ENCODE peak calls at places on chromosomes 6 and 20, in ten cellular contexts. N is aorta; I is small intestine; R is body of pancreas; L is CD8-positive, alpha-beta memory T cell; W is tibial artery; V is adrenal gland; C is heart left ventricle; T is left ventricle myocardium inferior; S is hepatocyte. K is an unnamed sample. For H3K4me1, the result is how much of the 10 kb centered on the place peaks cover.

GRCh38 chr6:134757911-134758361 is 192.0 kb downstream of the ALDH8A1 start:
- DNase-seq in N (no peak), I (peak), R (peak), L (no peak), W (no peak), V (no peak), C (no peak), T (no peak), S (peak), K (no peak)

GRCh38 chr6:126361832-126362231 is 21.9 kb downstream of the CENPW start:
- DNase-seq in N (no peak), I (no peak), R (no peak), L (no peak), W (no peak), V (no peak), C (no peak), T (no peak), S (no peak), K (no peak)

GRCh38 chr6:25150031-25150430 is 129.1 kb upstream of the CARMIL1 start:
- DNase-seq in N (no peak), I (no peak), R (no peak), L (no peak), W (no peak), V (no peak), C (no peak), T (no peak), S (no peak), K (no peak)

GRCh38 chr20:38651154-38651553 is 49.5 kb downstream of the ARHGAP40 start:
- DNase-seq in N (no peak), I (peak), R (no peak), L (no peak), W (no peak), V (no peak), C (no peak), T (no peak), S (no peak), K (no peak)

GRCh38 chr6:34535646-34536045 is 20.5 kb downstream of the SPDEF start:
- DNase-seq in N (no peak), I (no peak), R (no peak), L (no peak), W (no peak), V (no peak), C (no peak), T (no peak), S (no peak), K (no peak)

GRCh38 chr6:128305976-128306375 is 214.4 kb downstream of the PTPRK start:
- DNase-seq in N (no peak), I (no peak), R (no peak), L (no peak), W (no peak), V (no peak), C (no peak), T (no peak), S (no peak), K (no peak)

GRCh38 chr6:122548281-122548680 is 61.9 kb upstream of the PKIB start:
- DNase-seq in N (no peak), I (no peak), R (no peak), L (no peak), W (no peak), V (no peak), C (no peak), T (no peak), S (no peak), K (no peak)

GRCh38 chr6:89731924-89732568 is 87.5 kb downstream of the MDN1 start:
- DNase-seq in N (no peak), I (no peak), R (no peak), L (no peak), W (no peak), V (no peak), C (no peak), T (no peak), S (no peak), K (no peak)

GRCh38 chr20:63693079-63693974 is 3.1 kb upstream of the TNFRSF6B start:
- DNase-seq in N (peak), I (no peak), R (no peak), L (no peak), W (no peak), V (no peak), C (no peak), T (no peak), S (no peak), K (no peak)

GRCh38 chr6:21264288-21264818 is 329.2 kb upstream of the SOX4 start:
- DNase-seq in N (no peak), I (no peak), R (no peak), L (no peak), W (no peak), V (no peak), C (no peak), T (no peak), S (peak), K (no peak)

GRCh38 chr20:33889312-33889711 is 78.2 kb downstream of the CHMP4B start:
- DNase-seq in N (no peak), I (no peak), R (no peak), L (no peak), W (no peak), V (no peak), C (no peak), T (no peak), S (no peak), K (no peak)

GRCh38 chr6:81767163-81768000 is 14.9 kb upstream of the TENT5A start:
- DNase-seq in N (no peak), I (peak), R (no peak), L (no peak), W (no peak), V (no peak), C (no peak), T (no peak), S (no peak), K (no peak)

GRCh38 chr6:144662812-144663211 is 377.7 kb downstream of the UTRN start:
- DNase-seq in N (no peak), I (no peak), R (no peak), L (no peak), W (no peak), V (no peak), C (no peak), T (no peak), S (no peak), K (no peak)

GRCh38 chr6:144660545-144660944 is 375.4 kb downstream of the UTRN start:
- DNase-seq in N (no peak), I (no peak), R (no peak), L (no peak), W (no peak), V (no peak), C (no peak), T (no peak), S (no peak), K (peak)

GRCh38 chr6:144659735-144660246 is 374.7 kb downstream of the UTRN start:
- DNase-seq in N (no peak), I (peak), R (no peak), L (no peak), W (no peak), V (no peak), C (no peak), T (no peak), S (no peak), K (no peak)

GRCh38 chr6:144659202-144659731 is 374.1 kb downstream of the UTRN start:
- DNase-seq in N (no peak), I (peak), R (peak), L (no peak), W (no peak), V (peak), C (no peak), T (no peak), S (peak), K (peak)

DNA sequence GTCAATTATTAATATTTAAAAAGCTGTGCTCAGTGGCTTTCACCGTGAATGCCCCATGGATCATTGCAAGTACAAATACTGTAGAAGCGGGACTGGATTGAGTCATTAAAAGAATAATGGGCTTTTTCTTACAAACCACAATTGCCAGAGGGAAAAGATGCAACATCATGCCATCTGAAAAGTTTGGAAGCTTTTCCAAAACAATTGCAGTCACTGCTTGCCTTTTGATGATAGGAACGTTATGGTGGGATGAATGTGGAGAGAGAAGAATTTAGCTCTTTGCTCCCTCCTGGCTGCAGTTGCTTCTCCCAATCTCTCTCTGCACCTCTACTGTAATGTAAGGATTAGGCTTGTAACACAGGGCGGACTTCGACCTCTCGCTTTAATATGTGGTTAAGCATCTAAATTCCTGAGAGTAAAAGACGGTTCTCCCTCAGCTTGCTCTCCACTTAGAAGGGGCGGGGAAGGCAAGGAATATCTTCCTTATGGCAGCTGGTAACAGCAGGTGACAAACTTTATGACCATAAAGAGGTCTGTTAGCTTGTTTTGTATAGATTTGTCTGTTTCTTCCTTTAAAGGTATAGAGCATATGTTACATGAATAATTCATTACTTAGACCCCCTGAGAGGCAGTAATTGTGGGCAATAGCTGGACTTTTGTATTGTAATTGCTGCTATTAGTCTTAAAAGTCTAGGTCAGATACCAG is 376.1 kb downstream of the UTRN start:
- DNase-seq in N (no peak), I (peak), R (no peak), L (no peak), W (no peak), V (no peak), C (no peak), T (no peak), S (peak), K (no peak)
- H3K4me3 ChIP-seq in N (no peak), I (no peak), R (no peak), L (no peak), W (no peak), V (no peak), C (no peak), T (no peak), S (peak), K (no peak)

GRCh38 chr6:157211603-157212455 is 111.5 kb downstream of the TMEM242 start:
- DNase-seq in N (no peak), I (no peak), R (no peak), L (no peak), W (no peak), V (no peak), C (no peak), T (no peak), S (no peak), K (no peak)
- H3K4me1 ChIP-seq in N (under half), I (under half), R (under half), L (under half), W (under half), V (under half), C (under half), T (under half), S (under half), K (under half)

GRCh38 chr20:19936801-19937583 is 80.2 kb upstream of the NAA20 start:
- DNase-seq in N (peak), I (no peak), R (no peak), L (no peak), W (no peak), V (peak), C (peak), T (peak), S (no peak), K (no peak)
- H3K4me3 ChIP-seq in N (no peak), I (no peak), R (no peak), L (peak), W (no peak), V (no peak), C (peak), T (peak), S (no peak), K (no peak)

GRCh38 chr20:57689745-57690481 is 19.9 kb downstream of the PMEPA1 start:
- DNase-seq in N (no peak), I (no peak), R (no peak), L (no peak), W (no peak), V (no peak), C (no peak), T (no peak), S (no peak), K (no peak)

GRCh38 chr20:57685134-57685851 is 24.5 kb downstream of the PMEPA1 start:
- DNase-seq in N (no peak), I (no peak), R (no peak), L (no peak), W (no peak), V (no peak), C (peak), T (peak), S (no peak), K (no peak)

GRCh38 chr20:57688295-57688694 is 21.5 kb downstream of the PMEPA1 start:
- DNase-seq in N (no peak), I (no peak), R (no peak), L (no peak), W (no peak), V (no peak), C (no peak), T (no peak), S (no peak), K (no peak)

GRCh38 chr20:57688864-57689263 is 21.0 kb downstream of the PMEPA1 start:
- DNase-seq in N (peak), I (no peak), R (peak), L (no peak), W (peak), V (no peak), C (peak), T (peak), S (no peak), K (no peak)

GRCh38 chr20:57686931-57687652 is 22.7 kb downstream of the PMEPA1 start:
- DNase-seq in N (no peak), I (peak), R (no peak), L (no peak), W (no peak), V (no peak), C (no peak), T (no peak), S (no peak), K (no peak)
- H3K4me1 ChIP-seq in N (under half), I (under half), R (half or more), L (under half), W (half or more), V (under half), C (half or more), T (half or more), S (under half), K (under half)

DNA sequence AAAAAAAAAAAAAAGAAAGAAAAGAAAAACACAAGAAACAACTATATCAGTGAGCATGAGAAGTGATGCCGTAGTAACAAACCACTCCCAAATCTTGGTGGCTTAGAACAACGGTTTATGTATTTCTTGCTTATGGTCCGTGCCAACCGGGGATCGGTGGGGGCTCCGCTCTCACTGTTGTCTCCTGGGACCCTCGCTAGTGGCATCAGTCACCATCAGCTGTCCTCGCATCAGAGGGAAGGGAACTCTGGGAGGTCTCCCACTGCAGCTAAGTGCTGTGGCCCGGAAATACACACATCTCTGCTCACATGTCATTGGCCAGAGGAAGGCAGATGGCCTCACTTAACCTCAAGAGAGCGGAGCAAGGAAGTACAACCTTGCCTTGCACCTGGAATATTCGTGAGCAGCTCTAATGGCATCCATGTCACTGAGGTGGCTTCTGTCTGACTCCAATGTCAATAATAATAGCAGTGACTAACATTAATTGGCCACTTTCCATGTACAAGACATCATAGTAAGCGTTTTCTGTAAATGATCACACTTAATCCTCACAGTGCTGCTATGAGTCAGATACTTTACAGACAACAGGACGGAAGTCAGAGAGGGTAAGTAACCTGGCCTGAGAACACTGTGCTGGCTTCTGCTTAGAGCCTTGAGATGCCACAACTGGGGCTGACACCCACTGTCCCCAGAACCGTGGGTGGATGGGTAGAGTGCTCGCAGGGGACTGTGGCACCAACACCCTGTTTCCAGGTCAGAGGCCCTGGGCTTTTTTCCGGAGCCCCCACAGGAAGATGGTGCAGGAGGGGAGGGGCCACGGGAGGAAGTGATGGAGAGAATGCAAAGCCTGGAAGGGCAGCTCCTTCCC is 5.9 kb downstream of the LHFPL5 start:
- DNase-seq in N (no peak), I (peak), R (no peak), L (no peak), W (no peak), V (no peak), C (no peak), T (no peak), S (peak), K (no peak)
- H3K4me3 ChIP-seq in N (no peak), I (no peak), R (no peak), L (no peak), W (no peak), V (no peak), C (no peak), T (no peak), S (no peak), K (no peak)

GRCh38 chr20:54131675-54132611 is 41.8 kb downstream of the CYP24A1 start:
- DNase-seq in N (no peak), I (no peak), R (no peak), L (no peak), W (no peak), V (no peak), C (no peak), T (no peak), S (no peak), K (no peak)

GRCh38 chr20:54132612-54133433 is 41.0 kb downstream of the CYP24A1 start:
- DNase-seq in N (no peak), I (peak), R (no peak), L (no peak), W (peak), V (no peak), C (no peak), T (no peak), S (peak), K (no peak)

GRCh38 chr20:54134445-54135220 is 39.2 kb downstream of the CYP24A1 start:
- DNase-seq in N (no peak), I (no peak), R (no peak), L (no peak), W (no peak), V (no peak), C (no peak), T (no peak), S (no peak), K (no peak)

GRCh38 chr20:54137115-54137514 is 36.7 kb downstream of the CYP24A1 start:
- DNase-seq in N (no peak), I (no peak), R (no peak), L (no peak), W (no peak), V (no peak), C (no peak), T (no peak), S (no peak), K (no peak)

GRCh38 chr20:54133434-54134427 is 40.1 kb downstream of the CYP24A1 start:
- DNase-seq in N (no peak), I (peak), R (no peak), L (no peak), W (no peak), V (no peak), C (no peak), T (no peak), S (peak), K (no peak)
- H3K4me1 ChIP-seq in N (under half), I (under half), R (under half), L (under half), W (under half), V (under half), C (under half), T (under half), S (under half), K (under half)

K was measured in BE2C.